ENCODE peak calls at places on chromosome 12, in six cellular contexts. C, Y, F, K, Q and V are unnamed samples.

GRCh38 chr12:45762185-45763110 is 32.9 kb downstream of the ARID2 start:
- DNase-seq in C (peak), Y (no peak), F (peak), K (no peak), Q (no peak), V (no peak)

GRCh38 chr12:15322164-15323054 is at the start of gene PTPRO:
- DNase-seq in C (peak), Y (peak), F (peak), K (no peak), Q (no peak), V (peak)

GRCh38 chr12:30997685-30998440 is 71.3 kb downstream of the TSPAN11 start:
- DNase-seq in C (no peak), Y (no peak), F (no peak), K (no peak), Q (no peak), V (no peak)

GRCh38 chr12:114408881-114409795 is 3.2 kb upstream of the TBX5 start:
- DNase-seq in C (peak), Y (peak), F (no peak), K (no peak), Q (no peak), V (no peak)

GRCh38 chr12:12804432-12804886 is 8.7 kb upstream of the DDX47 start:
- DNase-seq in C (peak), Y (no peak), F (no peak), K (no peak), Q (no peak), V (no peak)

GRCh38 chr12:116990329-116990728 is 79.6 kb downstream of the FBXW8 start:
- DNase-seq in C (no peak), Y (no peak), F (no peak), K (no peak), Q (no peak), V (no peak)

GRCh38 chr12:57096099-57096572 is 7.2 kb downstream of the NAB2 start:
- DNase-seq in C (peak), Y (no peak), F (no peak), K (no peak), Q (no peak), V (no peak)

GRCh38 chr12:4664111-4664510 is 15.2 kb downstream of the NDUFA9 start:
- DNase-seq in C (peak), Y (no peak), F (no peak), K (no peak), Q (no peak), V (no peak)

GRCh38 chr12:8813963-8814362 is 8.5 kb upstream of the A2ML1 start:
- DNase-seq in C (no peak), Y (no peak), F (no peak), K (no peak), Q (no peak), V (no peak)

GRCh38 chr12:87704374-87704773 is 324.8 kb downstream of the C12orf50 start:
- DNase-seq in C (no peak), Y (no peak), F (no peak), K (no peak), Q (no peak), V (no peak)

GRCh38 chr12:52147367-52147972 is 44.3 kb downstream of the KRT80 start:
- DNase-seq in C (peak), Y (no peak), F (no peak), K (no peak), Q (no peak), V (no peak)

GRCh38 chr12:64236549-64236948 is 14.5 kb upstream of the KICS2 start:
- DNase-seq in C (peak), Y (no peak), F (no peak), K (no peak), Q (no peak), V (no peak)

GRCh38 chr12:53737951-53738833 is 10.9 kb upstream of the CALCOCO1 start:
- DNase-seq in C (no peak), Y (peak), F (peak), K (peak), Q (no peak), V (no peak)

GRCh38 chr12:10633541-10633940 is 20.1 kb upstream of the MAGOHB start:
- DNase-seq in C (no peak), Y (no peak), F (no peak), K (no peak), Q (no peak), V (no peak)

GRCh38 chr12:80509781-80510556 is 65.9 kb downstream of the PTPRQ start:
- DNase-seq in C (peak), Y (no peak), F (no peak), K (no peak), Q (no peak), V (no peak)

GRCh38 chr12:52346596-52346995 is 20.7 kb downstream of the KRT85 start:
- DNase-seq in C (no peak), Y (no peak), F (no peak), K (no peak), Q (no peak), V (no peak)

GRCh38 chr12:108214486-108214885 is 85.4 kb downstream of the WSCD2 start:
- DNase-seq in C (peak), Y (peak), F (peak), K (peak), Q (no peak), V (peak)

GRCh38 chr12:107200394-107200793 is 107.0 kb upstream of the CRY1 start:
- DNase-seq in C (peak), Y (no peak), F (no peak), K (no peak), Q (no peak), V (no peak)

GRCh38 chr12:115810166-115810565 is 467.3 kb downstream of the MED13L start:
- DNase-seq in C (peak), Y (no peak), F (no peak), K (no peak), Q (no peak), V (no peak)

GRCh38 chr12:29208935-29209701 is 60.0 kb downstream of the FAR2 start:
- DNase-seq in C (no peak), Y (no peak), F (no peak), K (no peak), Q (no peak), V (no peak)

GRCh38 chr12:65905941-65906471 is 81.7 kb downstream of the HMGA2 start:
- DNase-seq in C (no peak), Y (no peak), F (no peak), K (no peak), Q (no peak), V (no peak)

GRCh38 chr12:47576256-47576655 is 129.6 kb downstream of the RPAP3 start:
- DNase-seq in C (no peak), Y (peak), F (no peak), K (no peak), Q (no peak), V (peak)

GRCh38 chr12:124694846-124695497 is 127.6 kb upstream of the NCOR2 start:
- DNase-seq in C (peak), Y (no peak), F (no peak), K (no peak), Q (no peak), V (no peak)

GRCh38 chr12:108779998-108780688 is 48.8 kb upstream of the CORO1C start:
- DNase-seq in C (peak), Y (no peak), F (no peak), K (no peak), Q (no peak), V (no peak)

GRCh38 chr12:38886064-38886463 is 19.3 kb downstream of the CPNE8 start:
- DNase-seq in C (peak), Y (no peak), F (no peak), K (no peak), Q (no peak), V (no peak)

GRCh38 chr12:124487065-124487833 is 80.2 kb downstream of the NCOR2 start:
- DNase-seq in C (no peak), Y (no peak), F (no peak), K (no peak), Q (no peak), V (no peak)

GRCh38 chr12:64747681-64748080 is 11.5 kb downstream of the GNS start:
- DNase-seq in C (peak), Y (no peak), F (no peak), K (no peak), Q (no peak), V (no peak)

GRCh38 chr12:103503546-103504480 is 8.0 kb upstream of the C12orf42 start:
- DNase-seq in C (no peak), Y (peak), F (peak), K (peak), Q (no peak), V (peak)

GRCh38 chr12:105110851-105111250 is 3.3 kb downstream of the WASHC4 start:
- DNase-seq in C (no peak), Y (no peak), F (no peak), K (no peak), Q (no peak), V (no peak)

GRCh38 chr12:58067610-58068387 is 126.4 kb downstream of the ATP23 start:
- DNase-seq in C (peak), Y (no peak), F (no peak), K (no peak), Q (no peak), V (no peak)

GRCh38 chr12:107369679-107370078 is 276.3 kb upstream of the CRY1 start:
- DNase-seq in C (no peak), Y (no peak), F (no peak), K (no peak), Q (no peak), V (no peak)

GRCh38 chr12:123660328-123660727 is 10.6 kb upstream of the TCTN2 start:
- DNase-seq in C (peak), Y (no peak), F (no peak), K (no peak), Q (no peak), V (no peak)

GRCh38 chr12:53564276-53564675 is 57.0 kb upstream of the NPFF start:
- DNase-seq in C (no peak), Y (no peak), F (no peak), K (no peak), Q (no peak), V (no peak)

GRCh38 chr12:51847830-51848727 is at the start of gene FIGNL2:
- DNase-seq in C (no peak), Y (peak), F (peak), K (no peak), Q (no peak), V (peak)

GRCh38 chr12:101713059-101713682 is 15.7 kb downstream of the CHPT1 start:
- DNase-seq in C (peak), Y (peak), F (no peak), K (no peak), Q (no peak), V (no peak)

GRCh38 chr12:27723212-27723611 is 12.6 kb downstream of the MRPS35 start:
- DNase-seq in C (no peak), Y (no peak), F (no peak), K (no peak), Q (no peak), V (no peak)